ENCODE peak calls at places on chromosomes 3 and 15, in six cellular contexts. A, M, P, O, X and Y are unnamed samples. For H3K27me3, the result is how much of the 10 kb centered on the place peaks cover.

GRCh38 chr3:172751188-172751571 is 654 bp downstream of the ECT2 start:
- DNase-seq in A (no peak), M (peak), P (peak), O (no peak), X (no peak), Y (no peak)

GRCh38 chr3:155604967-155605366 is 139.9 kb downstream of the PLCH1 start:
- DNase-seq in A (no peak), M (no peak), P (no peak), O (no peak), X (no peak), Y (no peak)

GRCh38 chr3:117145677-117146076 is 436.1 kb downstream of the TUSC7 start:
- DNase-seq in A (no peak), M (no peak), P (no peak), O (no peak), X (no peak), Y (no peak)

GRCh38 chr3:37973250-37974054 is 17.1 kb upstream of the VILL start:
- DNase-seq in A (no peak), M (no peak), P (no peak), O (no peak), X (no peak), Y (no peak)

GRCh38 chr3:80244390-80244789 is 476.6 kb upstream of the ROBO1 start:
- DNase-seq in A (no peak), M (peak), P (no peak), O (no peak), X (no peak), Y (no peak)

GRCh38 chr3:20669184-20669583 is 483.2 kb upstream of the SGO1 start:
- DNase-seq in A (no peak), M (no peak), P (no peak), O (peak), X (peak), Y (no peak)

GRCh38 chr3:111794701-111795100 is 64.4 kb upstream of the PHLDB2 start:
- DNase-seq in A (no peak), M (no peak), P (no peak), O (no peak), X (no peak), Y (no peak)

GRCh38 chr3:113428581-113428980 is 12.7 kb downstream of the CFAP44 start:
- DNase-seq in A (no peak), M (no peak), P (no peak), O (no peak), X (no peak), Y (no peak)

GRCh38 chr15:99343836-99344551 is 92.7 kb downstream of the LRRC28 start:
- DNase-seq in A (peak), M (no peak), P (peak), O (peak), X (no peak), Y (peak)

DNA sequence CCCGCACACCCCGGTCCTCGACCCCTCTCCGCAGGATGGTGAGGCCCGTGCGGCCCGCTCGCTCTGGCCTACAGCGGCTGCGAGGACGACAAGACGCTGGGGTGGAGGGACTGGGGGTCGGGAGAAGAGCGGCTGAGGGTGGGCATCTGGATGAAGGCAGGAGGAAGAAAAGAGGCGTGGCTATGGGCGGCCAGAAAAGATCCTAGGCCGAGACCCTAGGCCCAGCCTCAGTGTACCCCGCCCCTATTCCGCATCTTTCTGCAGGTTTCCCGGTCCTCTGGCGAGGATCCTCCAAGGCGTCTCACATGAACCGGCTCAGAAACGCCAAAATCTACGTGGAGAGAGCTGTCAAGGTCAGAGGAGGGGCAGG is 280 bp downstream of the TTLL3 start:
- DNase-seq in A (no peak), M (no peak), P (no peak), O (no peak), X (peak), Y (no peak)
- H3K27ac ChIP-seq in A (peak), M (peak), P (peak), O (peak), X (peak), Y (peak)

GRCh38 chr15:40437754-40438687 is 2.7 kb upstream of the BAHD1 start:
- DNase-seq in A (no peak), M (no peak), P (no peak), O (peak), X (peak), Y (peak)
- H3K27me3 ChIP-seq in A (half or more), M (under half), P (under half), O (under half), X (under half), Y (under half)

DNA sequence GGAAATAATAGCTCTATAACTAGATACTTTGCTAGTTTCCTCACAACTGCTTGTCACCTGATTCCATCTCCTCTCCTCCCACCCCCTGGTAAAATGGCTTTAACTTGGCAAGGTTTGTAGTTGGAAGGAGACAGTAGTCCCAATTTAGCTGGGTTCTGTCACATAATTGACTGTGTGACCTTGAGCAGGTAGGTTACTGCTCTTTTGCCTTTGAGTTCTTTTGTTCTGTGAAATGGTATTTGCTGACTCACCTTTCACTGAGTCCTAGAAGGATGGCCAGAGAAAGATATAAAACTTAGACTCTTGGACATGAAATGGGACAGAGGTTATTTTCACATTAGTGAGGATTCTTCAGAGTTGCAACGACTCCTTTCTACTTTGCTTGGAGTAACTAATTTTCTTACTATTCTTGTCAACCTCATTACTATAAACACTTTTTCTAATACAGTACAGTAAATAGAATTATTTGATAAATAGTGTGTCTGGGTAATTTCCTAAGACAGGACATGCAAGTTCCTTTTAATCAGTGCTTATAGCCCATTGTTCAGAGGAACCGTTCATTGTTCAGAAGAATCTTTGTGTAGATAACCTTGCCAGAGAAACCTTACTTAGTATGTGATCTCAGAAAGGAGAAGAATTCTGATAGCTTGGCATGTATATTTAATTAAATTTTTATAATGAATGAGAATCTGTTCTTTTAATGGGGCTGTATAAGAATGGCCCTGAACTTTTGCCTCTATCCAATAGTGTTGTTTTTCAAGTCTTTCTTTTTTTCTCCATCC is 14.3 kb downstream of the AKAP13 start:
- DNase-seq in A (no peak), M (no peak), P (no peak), O (no peak), X (no peak), Y (no peak)
- H3K27ac ChIP-seq in A (no peak), M (no peak), P (no peak), O (peak), X (no peak), Y (no peak)

GRCh38 chr3:50205719-50206276 is 727 bp downstream of the SLC38A3 start:
- DNase-seq in A (no peak), M (no peak), P (peak), O (peak), X (no peak), Y (peak)

GRCh38 chr3:50203113-50203852 is 1.8 kb upstream of the SLC38A3 start:
- DNase-seq in A (no peak), M (no peak), P (peak), O (peak), X (no peak), Y (no peak)

GRCh38 chr3:50204804-50205718 is at the start of gene SLC38A3:
- DNase-seq in A (no peak), M (no peak), P (peak), O (peak), X (peak), Y (no peak)

GRCh38 chr3:50202353-50203112 is 2.5 kb upstream of the SLC38A3 start:
- DNase-seq in A (no peak), M (no peak), P (peak), O (no peak), X (no peak), Y (no peak)

DNA sequence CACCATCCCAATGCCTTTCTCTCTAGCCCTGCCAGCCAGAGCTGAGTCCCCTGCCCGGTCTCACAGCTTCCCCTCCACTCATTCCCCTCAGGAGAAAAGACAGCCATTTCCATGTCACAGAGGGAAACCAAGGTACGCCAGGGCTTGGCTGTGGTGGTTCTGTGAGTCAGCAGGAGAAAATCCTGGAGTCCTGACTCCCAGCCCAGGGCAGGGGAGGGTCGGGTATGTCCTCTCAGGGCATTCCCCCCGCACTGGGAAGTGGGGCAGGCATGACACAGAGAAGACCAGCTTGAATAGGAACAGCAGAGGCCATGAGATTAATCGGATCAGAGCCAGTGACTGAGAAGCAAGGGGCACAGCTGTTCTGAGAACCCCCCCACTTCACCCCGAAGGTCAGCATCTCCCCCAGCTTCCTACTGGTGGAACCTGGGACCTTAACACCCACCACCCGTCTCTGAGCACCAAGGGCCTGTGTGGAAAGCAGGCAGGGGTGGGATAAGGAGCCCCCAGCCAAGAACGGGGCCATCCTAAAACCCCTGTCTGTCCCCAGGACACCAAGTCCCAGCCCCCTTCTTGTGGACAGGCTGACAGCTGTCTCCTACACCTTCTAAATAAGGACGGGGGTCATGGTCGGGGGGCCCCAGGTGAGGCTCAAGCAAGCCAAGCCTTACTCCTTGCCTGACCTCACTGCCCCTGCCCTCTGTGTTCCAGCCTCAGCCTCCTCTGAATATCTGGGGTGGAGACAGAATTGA is 843 bp upstream of the SLC38A3 start:
- DNase-seq in A (no peak), M (no peak), P (peak), O (no peak), X (no peak), Y (no peak)
- H3K27me3 ChIP-seq in A (half or more), M (under half), P (under half), O (under half), X (under half), Y (under half)

DNA sequence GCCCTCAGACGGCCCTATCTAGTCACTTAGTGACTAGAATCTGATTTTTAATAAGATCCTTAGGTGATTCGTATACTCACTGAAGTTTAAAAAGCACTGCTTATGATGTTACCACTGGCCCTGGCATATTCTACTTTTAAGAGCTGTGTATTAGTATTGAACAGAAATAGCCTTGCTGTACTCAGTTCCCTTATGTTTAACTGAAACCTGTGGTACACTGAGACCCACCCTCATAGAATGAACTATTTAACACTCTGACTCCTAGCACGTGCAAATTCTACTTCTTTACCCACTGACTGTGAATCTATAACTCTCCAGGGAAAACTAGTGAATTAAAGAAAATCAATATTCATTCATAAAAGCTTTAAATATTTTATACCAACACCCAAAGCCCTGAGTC is 108.9 kb downstream of the CCNL1 start:
- DNase-seq in A (no peak), M (no peak), P (no peak), O (no peak), X (no peak), Y (no peak)
- H3K27ac ChIP-seq in A (no peak), M (no peak), P (no peak), O (no peak), X (no peak), Y (no peak)

GRCh38 chr3:10775828-10776227 is 40.2 kb upstream of the SLC6A11 start:
- DNase-seq in A (no peak), M (peak), P (no peak), O (no peak), X (no peak), Y (no peak)
- H3K27me3 ChIP-seq in A (under half), M (under half), P (under half), O (under half), X (under half), Y (under half)

DNA sequence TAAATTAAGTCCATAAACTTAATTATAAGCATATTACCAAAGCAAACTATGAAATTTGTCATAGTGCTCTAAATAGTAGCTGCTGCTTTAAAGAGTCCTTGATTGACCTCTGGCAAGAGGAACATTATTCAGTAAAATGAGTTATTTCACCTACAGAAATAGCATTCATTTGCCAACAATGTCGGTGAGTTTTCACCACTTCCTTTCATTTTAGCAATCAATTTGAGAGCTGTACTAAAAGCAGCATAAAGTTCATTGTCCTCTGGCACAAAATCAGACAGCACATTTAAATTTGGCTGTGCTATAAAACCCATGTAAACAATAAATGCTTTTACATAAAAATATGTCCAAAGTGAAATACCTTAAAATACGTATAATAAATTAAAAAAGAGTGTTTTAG is 1515.7 kb downstream of the SI start:
- DNase-seq in A (no peak), M (no peak), P (no peak), O (no peak), X (no peak), Y (no peak)
- H3K27ac ChIP-seq in A (no peak), M (no peak), P (no peak), O (no peak), X (no peak), Y (no peak)

GRCh38 chr15:79436037-79436780 is 4.1 kb downstream of the MINAR1 start:
- DNase-seq in A (no peak), M (no peak), P (no peak), O (no peak), X (no peak), Y (no peak)

GRCh38 chr15:79433610-79434009 is 1.5 kb downstream of the MINAR1 start:
- DNase-seq in A (no peak), M (no peak), P (no peak), O (no peak), X (no peak), Y (no peak)

GRCh38 chr15:79432345-79433311 is 492 bp downstream of the MINAR1 start:
- DNase-seq in A (no peak), M (no peak), P (no peak), O (no peak), X (no peak), Y (no peak)

GRCh38 chr15:79431636-79432344 is at the start of gene MINAR1:
- DNase-seq in A (no peak), M (no peak), P (peak), O (peak), X (no peak), Y (peak)

GRCh38 chr15:79434361-79434760 is 2.2 kb downstream of the MINAR1 start:
- DNase-seq in A (no peak), M (no peak), P (no peak), O (no peak), X (no peak), Y (no peak)
- H3K27me3 ChIP-seq in A (half or more), M (under half), P (under half), O (half or more), X (under half), Y (under half)